ENCODE peak calls at places on chromosomes 7 and 10, in nine cellular contexts. O is substantia nigra; E is amniotic stem cell; S is HepG2; H is activated naive CD8-positive, alpha-beta T cell treated with anti-CD3 and anti-CD28 coated beads, Interleukin-2, amount 50 U/mL, for 24 hours; I is AG09319; Y is germinal center; A is foreskin fibroblast; W is psoas muscle. D is an unnamed sample.

GRCh38 chr7:266851-267840 is 22.8 kb upstream of the FOXL3 start:
- DNase-seq in O (no peak), E (no peak), S (peak; percentile 17), H (no peak), I (no peak), Y (no peak), A (no peak), W (peak; percentile 30), D (peak; percentile 30)

GRCh38 chr7:83413425-83413824 is 235.5 kb downstream of the SEMA3E start:
- DNase-seq in O (no peak), E (no peak), S (no peak), H (no peak), I (peak; percentile 42), Y (no peak), A (peak; percentile 71), W (no peak), D (no peak)

GRCh38 chr10:79345241-79346011 is 1.8 kb upstream of the PPIF start:
- DNase-seq in O (no peak), E (no peak), S (no peak), H (peak; percentile 1), I (no peak), Y (no peak), A (no peak), W (no peak), D (no peak)

GRCh38 chr7:31775511-31775910 is 88.5 kb downstream of the PPP1R17 start:
- DNase-seq in O (no peak), E (no peak), S (no peak), H (no peak), I (no peak), Y (no peak), A (no peak), W (no peak), D (peak; percentile 62)

GRCh38 chr7:1693991-1694524 is 24.0 kb downstream of the ELFN1 start:
- DNase-seq in O (no peak), E (no peak), S (no peak), H (no peak), I (no peak), Y (no peak), A (peak; percentile 69), W (no peak), D (peak; percentile 84)

GRCh38 chr7:158488225-158488889 is 99.3 kb downstream of the PTPRN2 start:
- DNase-seq in O (no peak), E (no peak), S (no peak), H (no peak), I (no peak), Y (no peak), A (no peak), W (no peak), D (no peak)

GRCh38 chr7:134422646-134423045 is 36.3 kb downstream of the AKR1B1 start:
- DNase-seq in O (no peak), E (no peak), S (peak; percentile 9), H (no peak), I (no peak), Y (no peak), A (no peak), W (no peak), D (no peak)

GRCh38 chr7:22154130-22154529 is 202.8 kb downstream of the RAPGEF5 start:
- DNase-seq in O (no peak), E (no peak), S (no peak), H (no peak), I (no peak), Y (no peak), A (no peak), W (no peak), D (no peak)

GRCh38 chr7:2063562-2064360 is 169.0 kb downstream of the MAD1L1 start:
- DNase-seq in O (no peak), E (no peak), S (no peak), H (no peak), I (no peak), Y (no peak), A (peak; percentile 78), W (no peak), D (no peak)

GRCh38 chr7:129298268-129298893 is 73.6 kb downstream of the AHCYL2 start:
- DNase-seq in O (no peak), E (peak; percentile 12), S (peak; percentile 36), H (peak; percentile 52), I (peak; percentile 4), Y (peak; percentile 38), A (peak; percentile 61), W (peak; percentile 25), D (no peak)

GRCh38 chr10:88883443-88883799 is 3.4 kb downstream of the STAMBPL1 start:
- DNase-seq in O (no peak), E (no peak), S (no peak), H (no peak), I (no peak), Y (no peak), A (no peak), W (no peak), D (no peak)

GRCh38 chr7:98398567-98399372 is 2.1 kb downstream of the BAIAP2L1 start:
- DNase-seq in O (no peak), E (no peak), S (no peak), H (no peak), I (no peak), Y (no peak), A (peak; percentile 24), W (no peak), D (peak; percentile 18)

GRCh38 chr7:46781901-46782439 is 799.9 kb downstream of the TNS3 start:
- DNase-seq in O (no peak), E (no peak), S (no peak), H (no peak), I (no peak), Y (no peak), A (no peak), W (no peak), D (no peak)

GRCh38 chr7:4531236-4531635 is 150.9 kb upstream of the FOXK1 start:
- DNase-seq in O (no peak), E (no peak), S (no peak), H (no peak), I (no peak), Y (no peak), A (no peak), W (no peak), D (peak; percentile 52)

GRCh38 chr7:132200141-132200540 is 376.1 kb downstream of the PLXNA4 start:
- DNase-seq in O (no peak), E (no peak), S (no peak), H (no peak), I (no peak), Y (no peak), A (no peak), W (no peak), D (no peak)

D was measured in ELF-1.